ENCODE peak calls at places on chromosomes 11 and 22, in seven cellular contexts. W is right lobe of liver, P is heart left ventricle, U is uterus, V is NB4, I is GM12891, K is lower leg skin. C is an unnamed sample.
A peak's percentile ranks its signal among the peaks of the same experiment; 100 is the strongest.

GRCh38 chr11:112797072-112797471 is 164.1 kb upstream of the NCAM1 start:
- DNase-seq in W (no peak), P (no peak), U (no peak), V (no peak), I (no peak), K (no peak), C (no peak)

GRCh38 chr11:73236879-73237278 is 18.8 kb downstream of the P2RY2 start:
- DNase-seq in W (peak; percentile 55), P (peak; percentile 66), U (no peak), V (peak; percentile 80), I (peak; percentile 72), K (no peak), C (peak; percentile 63)

GRCh38 chr22:42180349-42180842 is 49.8 kb upstream of the CYP2D6 start:
- DNase-seq in W (no peak), P (no peak), U (peak; percentile 78), V (no peak), I (no peak), K (no peak), C (no peak)

GRCh38 chr11:70483077-70483861 is 84.9 kb downstream of the CTTN start:
- DNase-seq in W (no peak), P (peak; percentile 38), U (no peak), V (peak; percentile 79), I (peak; percentile 46), K (no peak), C (peak; percentile 85)

GRCh38 chr11:130796828-130797227 is 119.5 kb downstream of the SNX19 start:
- DNase-seq in W (no peak), P (no peak), U (no peak), V (no peak), I (no peak), K (no peak), C (no peak)

GRCh38 chr11:101446238-101446637 is 137.6 kb downstream of the TRPC6 start:
- DNase-seq in W (no peak), P (no peak), U (no peak), V (no peak), I (no peak), K (no peak), C (no peak)

GRCh38 chr11:123300874-123301695 is 106.0 kb upstream of the CLMP start:
- DNase-seq in W (no peak), P (no peak), U (no peak), V (peak; percentile 72), I (no peak), K (no peak), C (no peak)

GRCh38 chr11:106468091-106468490 is 390.6 kb downstream of the AASDHPPT start:
- DNase-seq in W (no peak), P (no peak), U (no peak), V (no peak), I (no peak), K (no peak), C (no peak)

DNA sequence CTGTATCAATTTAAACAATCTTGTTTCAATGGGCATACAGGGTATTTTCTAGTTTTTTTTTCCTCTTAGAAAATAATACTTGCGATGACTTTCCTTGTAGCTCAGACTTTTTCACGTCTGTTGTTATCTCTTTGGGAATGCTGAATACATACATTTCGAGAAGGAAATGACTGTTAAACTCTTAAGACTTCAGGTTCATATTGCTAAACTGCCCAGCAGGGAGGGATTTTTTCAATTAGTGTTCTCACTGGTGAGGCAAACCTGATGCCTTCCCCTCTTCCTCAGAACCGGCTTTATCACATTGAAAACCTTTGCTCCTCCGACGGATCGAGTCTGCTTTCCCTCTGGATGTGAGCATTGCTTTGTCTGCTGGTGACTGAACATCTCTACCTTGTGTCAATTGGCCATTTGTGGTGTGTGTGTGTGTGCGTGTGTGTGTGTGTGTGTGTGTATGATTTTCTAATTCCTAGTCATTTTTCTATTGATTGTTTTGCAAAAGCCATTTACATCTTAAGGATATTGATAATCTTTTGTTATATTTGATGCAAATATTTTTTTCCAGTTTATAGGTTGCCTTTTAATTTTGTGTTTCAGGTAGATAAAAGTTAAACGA is 6.6 kb downstream of the NEAT1 start:
- DNase-seq in W (peak; percentile 48), P (peak; percentile 28), U (peak; percentile 21), V (peak; percentile 60), I (no peak), K (peak; percentile 84), C (no peak)
- TF ChIP-seq POLR2A in W (peak; percentile 24), P (peak; percentile 35), U (no peak), V (peak; percentile 22), I (no peak), K (no peak), C (peak; percentile 47)

GRCh38 chr11:126281245-126281644 is 1.6 kb upstream of the TIRAP start:
- DNase-seq in W (no peak), P (no peak), U (no peak), V (no peak), I (no peak), K (no peak), C (no peak)

GRCh38 chr11:126282361-126282741 is 542 bp upstream of the TIRAP start:
- DNase-seq in W (peak; percentile 68), P (peak; percentile 47), U (peak; percentile 64), V (no peak), I (no peak), K (no peak), C (no peak)

GRCh38 chr11:126281666-126282175 is 1.2 kb upstream of the TIRAP start:
- DNase-seq in W (no peak), P (no peak), U (no peak), V (no peak), I (no peak), K (no peak), C (no peak)

GRCh38 chr11:126284829-126285228 is 1.9 kb downstream of the TIRAP start:
- DNase-seq in W (no peak), P (no peak), U (peak; percentile 55), V (peak; percentile 75), I (peak; percentile 37), K (peak; percentile 91), C (peak; percentile 47)

GRCh38 chr11:126282742-126283591 is at the start of gene TIRAP:
- DNase-seq in W (peak; percentile 87), P (peak; percentile 76), U (peak; percentile 69), V (peak; percentile 72), I (peak; percentile 62), K (peak; percentile 91), C (peak; percentile 56)
- TF ChIP-seq POLR2A in W (peak; percentile 83), P (peak; percentile 67), U (peak; percentile 57), V (peak; percentile 23), I (peak; percentile 31), K (no peak), C (peak; percentile 64)

GRCh38 chr22:36325163-36326031 is 62.4 kb downstream of the MYH9 start:
- DNase-seq in W (no peak), P (peak; percentile 60), U (peak; percentile 72), V (no peak), I (no peak), K (peak; percentile 87), C (no peak)
- TF ChIP-seq POLR2A in W (no peak), P (no peak), U (peak; percentile 46), V (no peak), I (no peak), K (no peak), C (no peak)

GRCh38 chr22:37559901-37560681 is at the start of gene CDC42EP1:
- DNase-seq in W (peak; percentile 88), P (peak; percentile 74), U (peak; percentile 72), V (no peak), I (no peak), K (peak; percentile 91), C (peak; percentile 37)
- TF ChIP-seq POLR2A in W (peak; percentile 96), P (peak; percentile 46), U (peak; percentile 87), V (no peak), I (no peak), K (no peak), C (peak; percentile 74)

DNA sequence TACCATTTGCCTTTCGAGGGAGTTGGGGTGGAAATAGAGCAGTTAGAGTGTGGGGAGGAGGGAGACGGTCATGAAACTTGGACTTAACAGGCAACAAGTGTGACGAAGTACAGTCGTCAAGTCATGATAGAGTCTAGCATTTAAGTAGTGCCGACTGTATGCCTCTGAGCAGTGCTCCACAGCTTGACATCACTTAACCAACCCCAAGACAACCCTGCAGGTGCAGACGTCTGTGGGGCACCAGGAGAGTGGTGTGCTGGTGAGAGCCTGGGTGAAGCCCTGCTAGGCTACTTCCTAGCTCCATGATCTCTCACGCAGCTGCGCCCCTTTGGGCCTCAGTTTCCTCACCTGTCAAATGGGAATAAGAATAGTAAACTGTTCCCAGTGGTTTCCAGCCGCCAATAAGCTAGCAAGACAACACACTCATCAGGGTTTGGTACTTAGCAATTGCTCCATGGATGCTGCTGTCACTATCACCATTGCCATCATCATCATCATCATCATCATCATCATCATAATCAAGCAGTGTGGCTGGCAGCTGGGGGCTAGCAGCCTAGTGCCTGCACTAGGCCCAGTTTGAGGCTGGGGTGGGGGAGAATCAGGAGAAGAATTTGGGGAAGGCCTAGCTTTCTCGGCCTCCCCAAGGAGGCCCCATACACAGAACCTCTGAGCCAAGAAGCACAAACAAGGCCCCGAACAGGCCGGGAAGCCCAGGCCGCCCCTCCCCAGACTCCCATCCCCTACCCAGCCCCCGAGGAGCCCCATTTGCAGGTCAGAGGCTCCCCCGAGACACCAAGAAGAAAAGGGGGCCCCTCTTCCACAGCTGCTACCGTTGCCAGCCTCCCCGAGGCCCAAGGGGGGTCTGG is 29.0 kb downstream of the MN1 start:
- DNase-seq in W (no peak), P (no peak), U (no peak), V (no peak), I (no peak), K (no peak), C (no peak)
- TF ChIP-seq POLR2A in W (no peak), P (no peak), U (no peak), V (no peak), I (no peak), K (no peak), C (no peak)

GRCh38 chr11:75813622-75814039 is 1.4 kb upstream of the UVRAG start:
- DNase-seq in W (no peak), P (no peak), U (no peak), V (no peak), I (no peak), K (no peak), C (no peak)

GRCh38 chr11:75814686-75815344 is at the start of gene UVRAG:
- DNase-seq in W (peak; percentile 99), P (peak; percentile 98), U (peak; percentile 99), V (peak; percentile 100), I (peak; percentile 85), K (peak; percentile 100), C (peak; percentile 94)

GRCh38 chr11:75815345-75815983 is 454 bp downstream of the UVRAG start:
- DNase-seq in W (no peak), P (peak; percentile 27), U (no peak), V (peak; percentile 64), I (no peak), K (peak; percentile 90), C (peak; percentile 56)

GRCh38 chr11:75813126-75813525 is 1.9 kb upstream of the UVRAG start:
- DNase-seq in W (no peak), P (no peak), U (no peak), V (no peak), I (no peak), K (no peak), C (no peak)

DNA sequence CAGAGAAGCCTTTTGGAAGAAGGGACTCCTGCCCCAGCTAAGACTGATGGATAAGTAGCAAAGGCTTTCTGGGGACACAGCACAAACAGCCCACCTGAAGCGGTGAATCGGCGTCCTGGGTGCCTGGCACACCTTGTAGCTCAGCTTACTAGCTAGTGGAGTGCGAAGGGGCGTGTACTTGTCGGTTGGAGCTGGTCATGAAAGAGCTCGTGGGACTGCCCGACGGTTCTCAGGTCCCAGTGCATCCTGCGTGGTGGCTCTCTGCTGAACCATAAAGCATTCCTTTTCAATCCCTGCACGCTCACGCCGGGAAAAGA is 683 bp upstream of the UVRAG start:
- DNase-seq in W (no peak), P (no peak), U (no peak), V (no peak), I (no peak), K (no peak), C (no peak)
- TF ChIP-seq POLR2A in W (no peak), P (peak; percentile 49), U (no peak), V (no peak), I (no peak), K (no peak), C (no peak)

C was measured in H54.